ENCODE peak calls at places on chromosomes 16 and 17, in nine cellular contexts. E, K, N, B, V, U, G, P and Y are unnamed samples.

GRCh38 chr17:18182190-18182977 is 1.2 kb upstream of the ALKBH5 start:
- DNase-seq in N (no peak), V (no peak), U (no peak), P (no peak), E (no peak), B (peak), G (no peak), K (peak), Y (peak)

GRCh38 chr16:72815348-72816318 is 232.3 kb downstream of the ZFHX3 start:
- DNase-seq in G (no peak), V (no peak), K (no peak), N (no peak), U (no peak), P (peak), B (no peak), E (no peak), Y (no peak)

GRCh38 chr16:53821487-53821886 is 117.5 kb downstream of the FTO start:
- DNase-seq in V (no peak), G (no peak), N (no peak), P (no peak), K (no peak), B (no peak), U (no peak), E (no peak), Y (no peak)

GRCh38 chr16:54482892-54483574 is 196.4 kb upstream of the IRX3 start:
- DNase-seq in V (no peak), K (peak), B (no peak), U (no peak), N (no peak), E (no peak), G (no peak), P (no peak), Y (no peak)

GRCh38 chr16:85689285-85689949 is 663 bp upstream of the GINS2 start:
- DNase-seq in B (no peak), V (no peak), K (peak), G (no peak), P (no peak), N (no peak), U (no peak), E (no peak), Y (no peak)

GRCh38 chr17:37446027-37446426 is 39.3 kb downstream of the TADA2A start:
- DNase-seq in V (no peak), N (peak), G (no peak), U (no peak), B (no peak), K (no peak), P (peak), E (no peak), Y (no peak)

GRCh38 chr16:78479723-78480122 is 380.3 kb downstream of the WWOX start:
- DNase-seq in P (no peak), U (no peak), K (no peak), G (no peak), E (no peak), B (no peak), N (no peak), V (no peak), Y (no peak)

GRCh38 chr16:57358527-57359095 is at the start of gene CCL22:
- DNase-seq in G (no peak), P (peak), E (no peak), K (peak), U (no peak), B (no peak), V (no peak), N (no peak), Y (no peak)

GRCh38 chr17:67503184-67503583 is 126.1 kb downstream of the PITPNC1 start:
- DNase-seq in U (no peak), G (no peak), E (no peak), B (no peak), P (no peak), K (no peak), N (peak), V (no peak), Y (no peak)

GRCh38 chr16:24834459-24835335 is 11.1 kb upstream of the SLC5A11 start:
- DNase-seq in V (no peak), U (peak), B (peak), E (no peak), G (peak), K (peak), N (peak), P (no peak), Y (peak)

GRCh38 chr16:154223-155030 is 2.0 kb downstream of the HBZ start:
- DNase-seq in B (peak), G (no peak), P (no peak), U (peak), K (peak), E (no peak), N (no peak), V (no peak), Y (peak)

GRCh38 chr16:80277182-80277581 is 263.6 kb upstream of the DYNLRB2 start:
- DNase-seq in U (peak), E (no peak), N (no peak), K (no peak), B (peak), G (no peak), P (no peak), V (no peak), Y (no peak)

GRCh38 chr17:13520899-13521572 is 80.7 kb downstream of the HS3ST3A1 start:
- DNase-seq in B (no peak), G (no peak), E (no peak), U (no peak), P (peak), V (no peak), K (no peak), N (no peak), Y (no peak)

GRCh38 chr17:37802712-37803416 is 58.0 kb upstream of the HNF1B start:
- DNase-seq in P (no peak), E (no peak), B (no peak), G (no peak), U (no peak), N (no peak), K (peak), V (no peak), Y (no peak)

GRCh38 chr16:13036600-13036999 is 135.2 kb downstream of the SHISA9 start:
- DNase-seq in K (peak), N (peak), B (peak), U (peak), V (no peak), P (no peak), G (peak), E (no peak), Y (no peak)

GRCh38 chr16:70391881-70392481 is 45.3 kb downstream of the DDX19A start:
- DNase-seq in P (no peak), N (peak), U (no peak), G (no peak), K (no peak), V (peak), E (peak), B (no peak), Y (no peak)

GRCh38 chr17:78806451-78806850 is 24.4 kb upstream of the CYTH1 start:
- DNase-seq in U (peak), B (no peak), N (peak), E (no peak), P (no peak), V (no peak), K (no peak), G (no peak), Y (no peak)

GRCh38 chr16:22092143-22092933 is at the start of gene VWA3A:
- DNase-seq in G (no peak), V (no peak), B (peak), E (no peak), P (no peak), N (no peak), U (no peak), K (no peak), Y (no peak)

GRCh38 chr17:56718515-56718914 is 115.2 kb downstream of the C17orf67 start:
- DNase-seq in P (no peak), U (no peak), V (no peak), E (no peak), G (no peak), B (no peak), K (no peak), N (no peak), Y (no peak)

GRCh38 chr16:58507963-58508670 is 7.2 kb upstream of the SETD6 start:
- DNase-seq in N (no peak), B (no peak), G (no peak), V (no peak), U (no peak), P (no peak), K (peak), E (no peak), Y (no peak)

GRCh38 chr17:82287849-82288601 is 14.5 kb upstream of the CSNK1D start:
- DNase-seq in E (no peak), U (peak), G (peak), P (no peak), V (peak), N (peak), K (peak), B (no peak), Y (peak)

GRCh38 chr16:81127051-81127450 is 30.9 kb upstream of the GCSH start:
- DNase-seq in P (no peak), K (no peak), E (no peak), U (no peak), B (no peak), G (no peak), N (no peak), V (no peak), Y (no peak)

GRCh38 chr16:23679274-23679985 is 741 bp downstream of the PLK1 start:
- DNase-seq in P (no peak), N (peak), E (no peak), G (peak), B (peak), V (no peak), K (no peak), U (peak), Y (peak)

GRCh38 chr17:35341465-35341992 is 31.9 kb downstream of the SLFN11 start:
- DNase-seq in V (no peak), E (no peak), G (no peak), N (no peak), K (no peak), U (no peak), B (no peak), P (peak), Y (no peak)

GRCh38 chr17:17950347-17950746 is 21.9 kb downstream of the TOM1L2 start:
- DNase-seq in P (no peak), E (no peak), U (no peak), K (no peak), V (no peak), B (no peak), N (no peak), G (no peak), Y (no peak)

GRCh38 chr17:63442549-63443035 is 3.5 kb downstream of the CYB561 start:
- DNase-seq in P (no peak), E (no peak), B (no peak), K (no peak), G (no peak), V (no peak), U (peak), N (peak), Y (no peak)

GRCh38 chr16:20928774-20929411 is 28.3 kb downstream of the LYRM1 start:
- DNase-seq in G (no peak), B (no peak), U (no peak), N (no peak), P (no peak), V (no peak), K (no peak), E (no peak), Y (no peak)

GRCh38 chr16:10878644-10879498 is 1.9 kb downstream of the CIITA start:
- DNase-seq in B (peak), U (no peak), V (peak), E (no peak), G (no peak), K (peak), P (no peak), N (no peak), Y (peak)

GRCh38 chr17:33653389-33653788 is 360.3 kb upstream of the ASIC2 start:
- DNase-seq in P (no peak), U (no peak), V (no peak), N (no peak), B (no peak), E (no peak), G (no peak), K (no peak), Y (no peak)

GRCh38 chr17:28598799-28599310 is at the start of gene SPAG5:
- DNase-seq in P (peak), E (peak), K (peak), U (peak), G (peak), N (peak), B (peak), V (peak), Y (peak)

GRCh38 chr16:85620403-85620802 is 7.3 kb downstream of the GSE1 start:
- DNase-seq in E (no peak), P (no peak), V (no peak), U (peak), G (no peak), B (no peak), K (peak), N (no peak), Y (no peak)

GRCh38 chr17:67995568-67996191 is 589 bp downstream of the C17orf58 start:
- DNase-seq in P (no peak), B (peak), E (no peak), V (peak), G (no peak), U (no peak), K (peak), N (no peak), Y (peak)

GRCh38 chr16:72657791-72658190 is 390.1 kb downstream of the ZFHX3 start:
- DNase-seq in B (no peak), P (peak), N (no peak), E (no peak), K (no peak), V (no peak), G (no peak), U (no peak), Y (no peak)

GRCh38 chr16:88069397-88070168 is 118.3 kb downstream of the BANP start:
- DNase-seq in V (no peak), U (no peak), B (no peak), E (no peak), N (no peak), G (no peak), P (peak), K (peak), Y (peak)

GRCh38 chr17:41667280-41668008 is 21.2 kb upstream of the EIF1 start:
- DNase-seq in K (no peak), V (no peak), U (no peak), E (no peak), N (no peak), P (no peak), B (no peak), G (no peak), Y (no peak)

GRCh38 chr17:13594762-13595697 is 6.7 kb downstream of the HS3ST3A1 start:
- DNase-seq in K (peak), B (peak), U (peak), G (peak), N (peak), V (peak), P (peak), E (peak), Y (peak)

GRCh38 chr17:58335779-58336455 is 7.3 kb upstream of the TSPOAP1 start:
- DNase-seq in B (no peak), G (peak), V (no peak), N (no peak), E (no peak), K (peak), U (peak), P (peak), Y (peak)

GRCh38 chr17:58335061-58335731 is 6.6 kb upstream of the TSPOAP1 start:
- DNase-seq in N (no peak), E (no peak), B (no peak), K (no peak), P (no peak), G (no peak), V (no peak), U (no peak), Y (no peak)

GRCh38 chr17:58337126-58337599 is 8.6 kb upstream of the TSPOAP1 start:
- DNase-seq in N (no peak), K (no peak), G (no peak), E (no peak), U (no peak), B (no peak), P (no peak), V (no peak), Y (peak)

GRCh38 chr17:58337600-58338453 is 9.2 kb upstream of the TSPOAP1 start:
- DNase-seq in B (peak), N (no peak), U (peak), K (peak), G (peak), V (no peak), P (peak), E (peak), Y (peak)

GRCh38 chr17:58336456-58337094 is 8.0 kb upstream of the TSPOAP1 start:
- DNase-seq in K (no peak), P (no peak), V (no peak), U (no peak), E (no peak), N (no peak), B (no peak), G (no peak), Y (no peak)
- H3K27ac ChIP-seq in K (peak), P (peak), V (no peak), U (peak), E (peak), N (no peak), B (no peak), G (no peak), Y (peak)

DNA sequence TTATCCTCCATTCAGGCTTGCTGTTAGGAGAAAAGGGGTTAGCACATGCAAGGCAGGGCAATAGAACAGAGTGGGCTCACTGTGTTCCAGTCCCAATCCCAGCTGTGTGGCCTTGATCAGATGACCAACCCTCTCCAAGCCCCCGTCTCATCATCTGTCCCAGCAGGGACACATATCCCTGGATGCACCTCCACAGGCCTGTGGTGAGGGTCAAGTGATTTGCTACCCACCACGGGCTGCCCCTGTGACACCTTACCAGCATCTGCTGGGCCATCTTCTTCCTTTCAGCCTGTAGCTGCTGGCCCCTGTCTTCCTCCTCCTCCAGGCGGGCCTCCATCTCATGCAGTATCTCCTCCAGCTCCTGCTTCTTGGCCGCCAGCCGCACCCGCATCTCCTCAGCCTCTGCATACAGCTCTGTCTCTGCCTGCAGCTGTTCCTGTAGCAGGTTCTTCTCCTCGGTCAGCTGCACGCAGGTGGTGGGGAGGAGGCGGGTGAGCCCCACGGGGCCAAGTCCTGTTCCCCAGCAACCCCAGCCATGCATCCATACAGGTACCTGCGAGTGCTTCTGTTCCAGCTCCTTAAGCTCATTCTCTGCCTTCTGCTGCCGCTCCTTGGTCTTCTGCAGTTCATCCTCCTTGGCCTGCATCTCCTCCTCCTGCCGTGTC is 91.3 kb downstream of the NDE1 start:
- DNase-seq in B (no peak), E (no peak), U (no peak), G (no peak), K (no peak), V (no peak), P (no peak), N (no peak), Y (no peak)
- TF ChIP-seq EP300 in B (no peak), E (no peak), U (no peak), G (no peak), K (no peak), V (no peak), P (no peak), N (no peak), Y (no peak)

DNA sequence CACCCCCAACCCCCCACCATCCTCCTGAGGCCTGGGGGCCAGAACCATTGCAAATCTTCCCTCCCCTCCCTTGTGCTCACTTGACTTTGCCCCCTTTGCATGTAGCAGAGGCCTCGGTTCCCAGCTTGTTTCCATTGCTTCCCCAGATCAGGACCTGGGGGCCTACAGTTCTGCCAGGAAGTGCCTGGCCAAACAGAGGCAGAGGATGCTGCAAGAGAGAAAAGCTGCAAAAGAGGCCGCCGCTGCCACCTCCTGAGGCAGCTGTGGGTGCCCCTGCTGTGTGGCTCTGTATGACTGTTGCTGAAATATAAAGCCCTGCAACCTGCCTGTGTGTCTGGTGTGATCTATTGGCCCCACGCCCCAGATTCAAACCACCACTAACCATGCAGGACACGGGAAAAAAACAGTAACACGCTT is 2.3 kb downstream of the NDUFB10 start:
- DNase-seq in U (no peak), K (no peak), B (no peak), G (peak), N (peak), E (no peak), V (no peak), P (no peak), Y (no peak)
- TF ChIP-seq POLR2A in U (no peak), K (no peak), B (peak), G (no peak), N (no peak), E (no peak), V (no peak), P (no peak), Y (no peak)

DNA sequence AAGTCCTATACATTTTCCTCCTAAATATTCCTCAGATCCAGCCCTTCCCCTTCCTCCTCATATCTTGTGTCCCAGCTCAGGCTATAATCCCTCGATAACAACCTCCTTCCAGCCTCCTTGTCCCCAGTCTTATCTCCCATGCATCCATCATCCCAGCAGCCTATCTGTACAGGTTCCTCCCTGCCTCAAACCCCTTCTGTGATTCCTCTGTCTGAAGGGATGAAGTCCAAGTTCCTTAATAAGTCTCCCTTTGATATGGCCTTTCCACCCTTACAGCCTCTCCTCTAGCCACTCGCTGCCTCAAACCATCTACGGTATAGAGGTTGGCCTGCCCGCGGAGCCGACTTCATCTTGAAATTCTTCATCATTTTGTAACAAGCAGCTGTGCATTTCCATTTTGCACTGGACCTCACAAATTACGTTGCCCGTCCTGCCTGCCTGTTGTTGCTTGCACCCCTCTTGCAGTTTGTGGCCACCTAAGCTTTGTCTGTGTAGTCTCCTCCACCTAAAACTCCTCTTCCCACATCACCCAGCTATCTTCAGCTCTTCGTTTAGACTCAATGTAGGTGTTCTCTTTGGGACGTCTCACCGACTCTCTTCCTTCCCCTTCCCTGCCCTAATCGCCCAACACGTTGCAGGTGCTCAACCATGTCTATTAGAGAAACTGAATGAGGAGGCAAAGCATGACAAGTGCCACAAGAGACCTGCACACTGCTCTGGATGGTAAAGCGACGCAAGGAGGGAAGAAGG is 763 bp upstream of the CDK5RAP3 start:
- DNase-seq in V (no peak), U (no peak), E (no peak), K (no peak), P (no peak), B (no peak), G (no peak), N (no peak), Y (no peak)
- H3K27ac ChIP-seq in V (no peak), U (no peak), E (no peak), K (peak), P (no peak), B (no peak), G (peak), N (peak), Y (peak)